ENCODE peak calls at places on chromosomes 6 and 20, in six cellular contexts. E is breast epithelium; V is effector memory CD4-positive, alpha-beta T cell; R is pancreas; G is adrenal gland; K is SJCRH30. L is an unnamed sample.

GRCh38 chr6:158536891-158537798 is 22.7 kb upstream of the TMEM181 start:
- DNase-seq in G (peak; percentile 78), E (no peak), R (no peak), V (peak; percentile 20), K (peak; percentile 42), L (peak; percentile 55)

GRCh38 chr6:170448317-170448716 is 104.8 kb downstream of the PSMB1 start:
- DNase-seq in R (no peak), K (no peak), V (no peak), G (no peak), E (no peak), L (no peak)

GRCh38 chr20:1119128-1119505 is 715 bp downstream of the PSMF1 start:
- DNase-seq in K (no peak), E (no peak), V (no peak), G (no peak), R (no peak), L (no peak)

GRCh38 chr6:53455678-53456077 is 89.2 kb downstream of the GCLC start:
- DNase-seq in E (no peak), G (no peak), R (no peak), V (no peak), K (no peak), L (no peak)

GRCh38 chr6:104182811-104183210 is 676.9 kb downstream of the HACE1 start:
- DNase-seq in V (no peak), K (no peak), E (no peak), G (no peak), R (no peak), L (no peak)

GRCh38 chr6:40477246-40478126 is 109.7 kb downstream of the LRFN2 start:
- DNase-seq in G (no peak), K (peak; percentile 13), R (no peak), V (peak; percentile 6), E (no peak), L (peak; percentile 9)

GRCh38 chr6:67449602-67450001 is 1185.5 kb upstream of the ADGRB3 start:
- DNase-seq in R (no peak), G (no peak), V (no peak), E (no peak), K (no peak), L (no peak)

GRCh38 chr6:133341607-133342158 is 100.5 kb downstream of the EYA4 start:
- DNase-seq in K (no peak), R (no peak), V (no peak), E (no peak), G (no peak), L (no peak)

GRCh38 chr20:19603390-19603753 is 154.7 kb upstream of the RIN2 start:
- DNase-seq in G (no peak), R (no peak), E (no peak), V (no peak), K (peak; percentile 77), L (no peak)

GRCh38 chr20:34829191-34829590 is 3.7 kb upstream of the NCOA6 start:
- DNase-seq in V (no peak), K (no peak), G (no peak), R (no peak), E (no peak), L (no peak)

GRCh38 chr6:158972241-158973233 is 27.5 kb downstream of the RSPH3 start:
- DNase-seq in E (no peak), G (no peak), R (peak; percentile 6), K (no peak), V (no peak), L (no peak)

GRCh38 chr6:155832596-155832995 is 377.0 kb upstream of the NOX3 start:
- DNase-seq in E (no peak), K (no peak), G (no peak), R (no peak), V (no peak), L (no peak)

GRCh38 chr6:119148102-119148824 is 69.8 kb upstream of the FAM184A start:
- DNase-seq in E (no peak), V (no peak), G (peak; percentile 70), R (peak; percentile 56), K (peak; percentile 37), L (peak; percentile 3)

GRCh38 chr6:157879873-157880254 is 56.8 kb downstream of the SNX9 start:
- DNase-seq in V (no peak), R (no peak), K (no peak), E (peak; percentile 53), G (no peak), L (peak; percentile 59)

GRCh38 chr20:61918548-61918947 is 147.1 kb downstream of the TAF4 start:
- DNase-seq in V (no peak), G (no peak), R (no peak), K (no peak), E (no peak), L (no peak)

GRCh38 chr6:52426667-52427066 is 6.5 kb downstream of the EFHC1 start:
- DNase-seq in K (no peak), E (no peak), G (no peak), V (no peak), R (no peak), L (no peak)

GRCh38 chr6:87653074-87653962 is 48.7 kb downstream of the AKIRIN2 start:
- DNase-seq in R (no peak), V (no peak), K (no peak), G (peak; percentile 68), E (no peak), L (no peak)

GRCh38 chr6:149897015-149897697 is 757 bp downstream of the RAET1E start:
- DNase-seq in G (peak; percentile 97), V (no peak), R (peak; percentile 22), K (no peak), E (peak; percentile 87), L (no peak)

GRCh38 chr6:138765896-138766487 is 7.6 kb upstream of the CCDC28A start:
- DNase-seq in V (no peak), E (no peak), R (no peak), K (no peak), G (no peak), L (no peak)

GRCh38 chr6:47701374-47701773 is 3.0 kb downstream of the ADGRF4 start:
- DNase-seq in K (no peak), E (no peak), R (no peak), G (no peak), V (no peak), L (no peak)

GRCh38 chr20:5786930-5787826 is 37.0 kb downstream of the SHLD1 start:
- DNase-seq in R (peak; percentile 52), K (no peak), E (no peak), V (no peak), G (peak; percentile 78), L (no peak)

GRCh38 chr6:15001511-15001910 is 244.4 kb upstream of the JARID2 start:
- DNase-seq in R (no peak), V (no peak), G (no peak), K (no peak), E (no peak), L (no peak)

GRCh38 chr6:72861935-72862432 is 240.1 kb downstream of the KCNQ5 start:
- DNase-seq in V (no peak), K (no peak), E (no peak), R (no peak), G (no peak), L (no peak)

GRCh38 chr6:72864799-72865198 is 242.9 kb downstream of the KCNQ5 start:
- DNase-seq in V (no peak), G (no peak), E (no peak), K (no peak), R (no peak), L (no peak)

GRCh38 chr6:72863106-72863505 is 241.2 kb downstream of the KCNQ5 start:
- DNase-seq in G (no peak), V (no peak), R (no peak), K (no peak), E (no peak), L (no peak)

GRCh38 chr6:72864236-72864635 is 242.4 kb downstream of the KCNQ5 start:
- DNase-seq in V (no peak), K (no peak), G (no peak), R (no peak), E (no peak), L (no peak)

DNA sequence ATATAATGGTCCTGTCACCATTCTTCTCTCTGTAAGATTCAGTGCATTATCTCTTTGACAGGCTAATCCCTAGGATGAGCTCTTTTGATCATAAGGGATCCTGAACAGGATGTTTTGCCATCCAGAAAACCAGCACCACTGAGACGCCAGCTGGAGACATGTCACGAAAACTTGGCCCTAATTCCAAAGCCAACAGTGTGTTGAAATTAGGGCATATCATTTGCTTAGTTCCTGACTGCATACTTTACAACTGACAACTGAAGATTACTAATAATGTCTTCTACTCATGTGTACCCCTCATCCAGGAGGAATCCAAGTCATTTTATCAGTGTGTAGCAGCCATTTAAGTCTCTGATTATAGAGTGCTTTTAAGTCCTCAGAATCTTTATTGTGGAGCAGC is 243.6 kb downstream of the KCNQ5 start:
- DNase-seq in K (no peak), V (no peak), R (no peak), E (no peak), G (no peak), L (no peak)
- H3K27ac ChIP-seq in K (no peak overlapping the region), V (no peak overlapping the region), R (no peak overlapping the region), E (no peak overlapping the region), G (no peak overlapping the region), L (no peak overlapping the region)

DNA sequence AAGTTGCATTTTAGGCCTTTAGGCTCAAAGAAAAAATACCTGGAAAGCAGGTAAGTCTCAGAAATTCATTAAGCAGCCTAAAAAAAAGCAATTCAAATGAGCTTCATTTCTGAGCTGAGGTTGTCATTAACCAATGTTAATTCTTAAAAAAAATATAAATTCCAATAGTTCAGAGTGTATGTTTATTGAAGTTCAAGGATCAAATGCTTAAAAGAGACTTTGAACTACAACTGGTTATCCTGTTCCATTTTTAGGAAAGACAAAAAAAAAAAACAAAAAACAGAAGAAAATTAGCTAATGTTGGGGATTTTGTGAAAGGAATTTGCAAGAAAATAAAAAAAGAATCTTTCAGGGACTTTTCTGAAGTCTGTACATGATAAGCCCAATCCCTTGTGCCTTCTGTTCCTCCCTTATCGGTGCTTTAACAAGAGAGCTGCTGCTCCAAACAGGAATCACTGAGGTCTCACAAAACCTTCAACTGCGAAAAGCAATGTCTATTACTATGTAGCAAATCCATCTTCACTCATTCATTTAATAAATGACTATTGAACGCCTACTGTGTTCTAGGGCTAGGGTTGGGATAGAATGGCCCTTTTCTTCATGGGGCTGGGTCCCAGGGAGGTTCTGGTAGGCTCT is 90.3 kb downstream of the FOXF2 start:
- DNase-seq in G (no peak), E (no peak), R (no peak), V (no peak), K (no peak), L (no peak)
- H3K27ac ChIP-seq in G (no peak overlapping the region), E (no peak overlapping the region), R (no peak overlapping the region), V (no peak overlapping the region), K (no peak overlapping the region), L (no peak overlapping the region)

GRCh38 chr6:127120109-127120786 is 1.8 kb downstream of the RSPO3 start:
- DNase-seq in E (no peak), R (no peak), G (no peak), V (no peak), K (no peak), L (no peak)
- H3K27ac ChIP-seq in E (peak overlapping the region; percentile 76), R (no peak overlapping the region), G (no peak overlapping the region), V (no peak overlapping the region), K (no peak overlapping the region), L (no peak overlapping the region)

GRCh38 chr20:40997116-40997515 is 31.5 kb upstream of the TOP1 start:
- DNase-seq in E (no peak), G (peak; percentile 24), V (no peak), R (no peak), K (peak; percentile 90), L (no peak)
- H3K27ac ChIP-seq in E (no peak overlapping the region), G (no peak overlapping the region), V (no peak overlapping the region), R (no peak overlapping the region), K (peak overlapping the region; percentile 2), L (no peak overlapping the region)

GRCh38 chr6:100300221-100300736 is 164.4 kb downstream of the SIM1 start:
- DNase-seq in R (no peak), K (no peak), E (no peak), V (no peak), G (no peak), L (no peak)

GRCh38 chr6:100301731-100302130 is 163.0 kb downstream of the SIM1 start:
- DNase-seq in K (no peak), V (no peak), G (no peak), R (no peak), E (no peak), L (no peak)

GRCh38 chr6:100296810-100297544 is 167.7 kb downstream of the SIM1 start:
- DNase-seq in K (no peak), R (no peak), E (no peak), G (no peak), V (no peak), L (no peak)
- H3K27ac ChIP-seq in K (no peak overlapping the region), R (no peak overlapping the region), E (no peak overlapping the region), G (no peak overlapping the region), V (no peak overlapping the region), L (no peak overlapping the region)